ENCODE peak calls at places on chromosomes 13 and 19, in four cellular contexts. X is HepG2, A is GM12878, D is K562. F is an unnamed sample.

GRCh38 chr13:47294691-47295090 is 397.8 kb upstream of the HTR2A start:
- DNase-seq in X (no peak), A (no peak), D (no peak), F (no peak)

GRCh38 chr13:47945738-47946137 is 55.3 kb downstream of the SUCLA2 start:
- DNase-seq in A (no peak), X (peak), D (peak), F (peak)

GRCh38 chr19:40416918-40417713 is 3.9 kb upstream of the PRX start:
- DNase-seq in A (no peak), D (peak), X (peak), F (no peak)

GRCh38 chr19:1935484-1936208 is 5.3 kb upstream of the CSNK1G2 start:
- DNase-seq in D (peak), X (peak), A (no peak), F (peak)

GRCh38 chr19:58396691-58397532 is 1.5 kb downstream of the RNF225 start:
- DNase-seq in D (no peak), X (no peak), A (no peak), F (no peak)

GRCh38 chr13:73451120-73452029 is 392.6 kb downstream of the KLF5 start:
- DNase-seq in X (peak), A (no peak), D (no peak), F (no peak)

GRCh38 chr19:55341191-55342043 is 1.7 kb downstream of the KMT5C start:
- DNase-seq in X (peak), D (peak), A (no peak), F (peak)

GRCh38 chr13:32901994-32902780 is 114.0 kb upstream of the KL start:
- DNase-seq in X (no peak), A (no peak), D (no peak), F (no peak)

GRCh38 chr13:112931028-112931934 is 37.7 kb upstream of the MCF2L start:
- DNase-seq in X (peak), A (no peak), D (peak), F (peak)

GRCh38 chr13:61187471-61187870 is 228.2 kb downstream of the PCDH20 start:
- DNase-seq in D (no peak), X (no peak), A (no peak), F (no peak)

GRCh38 chr19:12872941-12873890 is 8.0 kb downstream of the DNASE2 start:
- DNase-seq in A (no peak), D (peak), X (peak), F (peak)

GRCh38 chr19:11693505-11694499 is 44.9 kb downstream of the ZNF823 start:
- DNase-seq in D (peak), X (peak), A (no peak), F (no peak)

GRCh38 chr19:31349160-31349881 is at the start of gene TSHZ3:
- DNase-seq in D (peak), X (no peak), A (no peak), F (peak)

GRCh38 chr13:79098603-79099002 is 307.5 kb downstream of the RBM26 start:
- DNase-seq in X (no peak), D (no peak), A (no peak), F (no peak)

GRCh38 chr13:70189981-70190380 is 81.7 kb upstream of the KLHL1 start:
- DNase-seq in D (no peak), A (no peak), X (no peak), F (no peak)

GRCh38 chr19:35295792-35296462 is 4.0 kb downstream of the MAG start:
- DNase-seq in X (no peak), D (peak), A (no peak), F (no peak)

GRCh38 chr13:101545521-101545920 is 93.0 kb downstream of the ITGBL1 start:
- DNase-seq in D (no peak), A (no peak), X (no peak), F (no peak)

GRCh38 chr19:12834976-12835757 is 788 bp upstream of the RTBDN start:
- DNase-seq in A (no peak), X (no peak), D (peak), F (peak)

GRCh38 chr19:3250675-3251074 is 26.2 kb downstream of the CELF5 start:
- DNase-seq in A (no peak), X (peak), D (peak), F (no peak)

GRCh38 chr13:79591493-79591892 is 110.5 kb downstream of the NDFIP2 start:
- DNase-seq in X (no peak), A (no peak), D (no peak), F (no peak)

GRCh38 chr19:31598730-31599238 is 249.5 kb upstream of the TSHZ3 start:
- DNase-seq in D (no peak), A (no peak), X (no peak), F (no peak)

GRCh38 chr19:2866495-2867024 is 575 bp upstream of the ZNF556 start:
- DNase-seq in X (no peak), D (no peak), A (no peak), F (no peak)

GRCh38 chr19:3403489-3404323 is 37.3 kb downstream of the NFIC start:
- DNase-seq in A (no peak), D (peak), X (peak), F (no peak)

GRCh38 chr13:74005320-74006154 is 128.7 kb downstream of the KLF12 start:
- DNase-seq in X (no peak), D (no peak), A (no peak), F (no peak)

GRCh38 chr19:30742539-30742938 is 370.4 kb downstream of the ZNF536 start:
- DNase-seq in A (no peak), X (no peak), D (no peak), F (no peak)

GRCh38 chr13:95677564-95678386 is 836 bp downstream of the DNAJC3 start:
- DNase-seq in X (no peak), D (peak), A (no peak), F (peak)

GRCh38 chr19:19752760-19753403 is 20.0 kb upstream of the ZNF14 start:
- DNase-seq in A (no peak), X (no peak), D (no peak), F (no peak)

GRCh38 chr19:39333507-39333906 is 2.3 kb downstream of the GMFG start:
- DNase-seq in D (no peak), X (no peak), A (no peak), F (no peak)

GRCh38 chr19:39334444-39334976 is 1.3 kb downstream of the GMFG start:
- DNase-seq in D (no peak), X (no peak), A (no peak), F (no peak)

GRCh38 chr19:39336483-39336882 is 640 bp upstream of the GMFG start:
- DNase-seq in X (no peak), D (no peak), A (no peak), F (no peak)

GRCh38 chr19:39332293-39332692 is 3.5 kb downstream of the GMFG start:
- DNase-seq in X (no peak), D (no peak), A (no peak), F (no peak)

DNA sequence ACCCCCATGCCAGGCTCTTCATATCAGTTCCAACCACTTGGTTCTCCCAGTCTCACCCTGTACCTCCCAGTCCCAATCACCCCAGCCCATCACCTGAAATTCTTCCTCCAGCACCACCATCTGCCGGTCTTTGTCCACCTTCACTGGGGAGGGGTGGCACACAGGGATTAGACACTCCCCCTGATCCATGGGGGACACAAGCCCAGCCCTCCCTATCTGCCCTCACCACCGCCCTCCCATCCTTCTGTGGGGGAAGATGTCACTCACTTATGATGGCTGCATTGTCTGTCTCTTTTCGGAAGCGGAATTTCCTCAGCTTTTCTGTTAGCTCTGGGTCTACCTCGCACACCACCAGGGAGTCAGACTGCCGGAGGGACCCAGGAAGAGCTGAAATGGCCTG is 675 bp downstream of the GMFG start:
- DNase-seq in A (no peak), X (no peak), D (peak), F (no peak)
- TF ChIP-seq ESRRA in A (no peak), X (no peak), D (no peak), F (no peak)

DNA sequence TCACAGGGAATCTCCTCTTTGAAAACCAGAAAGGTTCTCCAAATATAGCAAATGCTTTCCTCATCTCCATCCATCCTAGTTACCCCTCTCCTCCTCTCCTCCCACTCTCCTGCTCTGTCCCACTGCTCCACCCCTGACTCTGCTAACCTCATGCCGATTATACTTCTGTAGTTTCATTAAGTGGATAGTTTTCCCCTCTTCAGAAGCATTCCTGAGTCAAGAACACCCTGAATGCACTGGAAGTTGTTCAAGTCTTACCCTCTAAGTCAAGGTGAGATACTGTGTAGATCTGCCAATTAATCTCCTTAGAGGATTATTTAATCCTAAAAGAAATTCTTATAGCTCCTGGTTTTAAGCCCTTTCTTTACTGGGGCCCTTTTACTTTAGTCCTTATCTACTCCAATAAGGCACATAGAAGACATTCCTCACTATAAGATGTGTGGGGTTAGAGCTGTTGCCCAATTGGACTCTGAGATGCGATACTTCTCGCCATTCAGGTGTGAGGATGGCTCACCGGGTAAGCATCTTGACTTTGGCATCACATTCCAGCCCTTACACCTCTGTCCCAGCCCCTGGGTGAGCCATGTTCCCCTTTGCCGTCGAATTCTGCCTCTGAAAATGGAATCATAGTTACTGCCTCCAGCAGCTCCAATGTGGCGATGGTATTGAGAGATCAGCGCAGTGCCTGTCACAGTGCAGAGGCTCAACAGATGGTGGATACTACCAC is 67.7 kb downstream of the COL4A2 start:
- DNase-seq in A (no peak), X (no peak), D (no peak), F (no peak)
- TF ChIP-seq CTCF in A (no peak), X (no peak), D (no peak), F (no peak)

GRCh38 chr19:38946229-38947010 is 15.7 kb downstream of the MRPS12 start:
- DNase-seq in D (no peak), X (no peak), A (no peak), F (peak)
- TF ChIP-seq JUNB in D (no peak), X (no peak), A (no peak), F (no peak)

DNA sequence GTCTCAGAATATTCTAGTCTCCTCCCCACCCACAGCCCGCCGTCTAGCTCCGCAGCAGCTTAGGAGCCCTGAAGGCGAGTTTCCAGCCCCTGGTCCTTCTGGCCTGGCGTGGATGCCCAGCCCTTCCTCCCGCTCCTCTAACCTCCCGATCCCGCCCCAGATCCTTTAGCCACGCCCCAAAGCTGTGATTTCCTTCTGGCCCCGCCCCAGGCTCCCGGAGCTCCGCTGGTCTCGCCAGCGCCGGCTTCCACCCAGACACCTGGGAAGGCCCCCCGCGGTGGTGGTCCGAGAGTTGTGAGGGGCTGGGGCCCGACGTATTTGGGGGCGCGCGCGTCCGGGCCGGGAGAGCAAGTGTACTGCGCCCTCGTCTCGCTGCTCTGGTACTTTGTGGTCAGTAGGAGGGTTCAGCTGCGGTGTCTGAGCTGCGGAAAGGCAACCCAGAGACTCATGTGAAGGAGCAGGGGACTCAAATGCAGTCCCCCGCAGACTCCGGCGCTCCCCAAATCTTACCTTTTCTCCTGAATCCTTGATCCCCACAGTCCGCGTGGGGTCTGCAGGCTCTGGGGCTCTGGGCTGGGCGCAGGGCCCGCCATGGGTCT is at the start of gene CGB7:
- DNase-seq in X (peak), D (peak), A (no peak), F (peak)
- TF ChIP-seq ESRRA in X (no peak), D (no peak), A (no peak), F (no peak)

GRCh38 chr13:19052180-19052579 is 129.4 kb downstream of the TUBA3C start:
- DNase-seq in A (no peak), D (no peak), X (no peak), F (no peak)

GRCh38 chr13:19053561-19053960 is 128.1 kb downstream of the TUBA3C start:
- DNase-seq in A (no peak), D (no peak), X (no peak), F (no peak)

GRCh38 chr13:19055611-19056010 is 126.0 kb downstream of the TUBA3C start:
- DNase-seq in A (no peak), X (no peak), D (no peak), F (no peak)

GRCh38 chr13:19050901-19051300 is 130.7 kb downstream of the TUBA3C start:
- DNase-seq in A (no peak), X (no peak), D (no peak), F (no peak)

GRCh38 chr13:19052931-19053330 is 128.7 kb downstream of the TUBA3C start:
- DNase-seq in A (no peak), D (no peak), X (no peak), F (no peak)
- TF ChIP-seq CTCF in A (no peak), D (no peak), X (no peak), F (no peak)

DNA sequence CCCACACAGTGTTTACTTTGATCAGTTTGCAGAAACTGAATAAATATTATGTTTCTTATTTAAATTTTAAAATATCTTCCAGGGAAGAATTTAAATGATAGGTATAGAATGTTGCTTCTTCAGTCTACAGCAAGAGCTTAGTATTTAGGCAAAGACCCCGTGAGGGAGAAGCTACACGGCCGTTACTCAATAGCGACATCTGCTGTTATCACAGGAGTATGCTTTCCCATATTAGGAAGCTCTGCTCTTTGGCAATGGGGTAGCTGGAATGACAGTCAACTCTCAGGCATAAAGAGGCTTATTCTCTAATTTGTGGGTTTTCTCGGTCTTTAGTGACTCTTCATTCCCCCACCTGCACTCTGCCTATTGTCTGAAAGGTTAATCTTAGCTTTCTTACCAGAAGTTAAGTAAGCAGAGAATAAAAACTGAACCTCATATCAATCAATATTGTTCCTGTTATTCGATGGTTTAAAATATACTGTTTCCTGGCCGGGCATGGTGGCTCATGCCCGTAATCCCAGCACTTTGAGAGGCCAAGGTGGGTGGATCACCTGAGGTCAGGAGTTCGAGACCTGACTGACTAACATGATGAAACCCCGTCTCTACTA is 13.2 kb upstream of the LHFPL6 start:
- DNase-seq in X (peak), A (no peak), D (peak), F (peak)
- TF ChIP-seq JUNB in X (no peak), A (no peak), D (no peak), F (no peak)

GRCh38 chr19:862529-863304 is 3.3 kb downstream of the CFD start:
- DNase-seq in D (peak), A (peak), X (no peak), F (no peak)
- TF ChIP-seq ESRRA in D (peak), A (no peak), X (no peak), F (no peak)

GRCh38 chr13:77874406-77874805 is 44.2 kb downstream of the EDNRB start:
- DNase-seq in A (no peak), X (no peak), D (no peak), F (no peak)
- TF ChIP-seq CTCF in A (no peak), X (no peak), D (no peak), F (no peak)

GRCh38 chr13:92719868-92720267 is 506.7 kb upstream of the GPC6 start:
- DNase-seq in D (no peak), X (no peak), A (no peak), F (no peak)
- TF ChIP-seq JUNB in D (no peak), X (no peak), A (no peak), F (no peak)

GRCh38 chr13:59318320-59318930 is 845.3 kb downstream of the DIAPH3 start:
- DNase-seq in D (peak), A (peak), X (peak), F (peak)

GRCh38 chr13:59320021-59320420 is 843.7 kb downstream of the DIAPH3 start:
- DNase-seq in X (no peak), A (no peak), D (no peak), F (no peak)

GRCh38 chr13:59319276-59319675 is 844.5 kb downstream of the DIAPH3 start:
- DNase-seq in D (no peak), A (no peak), X (no peak), F (no peak)
- TF ChIP-seq ESRRA in D (no peak), A (no peak), X (no peak), F (no peak)

F was measured in A549.